ENCODE peak calls at places on chromosomes 12 and 14, in ten cellular contexts. C is stomach, J is right lobe of liver, W is transverse colon, L is vagina, F is HCT116, V is uterus, Q is esophagus muscularis mucosa, P is heart left ventricle, X is IMR-90. Z is an unnamed sample.

GRCh38 chr14:85528882-85529585 is 910 bp upstream of the FLRT2 start:
- DNase-seq in C (no peak), J (no peak), W (no peak), L (no peak), F (no peak), V (no peak), Q (no peak), P (no peak), X (peak), Z (no peak)

GRCh38 chr12:89492883-89493282 is 31.7 kb downstream of the GALNT4 start:
- DNase-seq in C (peak), J (no peak), W (peak), L (no peak), F (no peak), V (no peak), Q (peak), P (no peak), X (no peak), Z (no peak)

GRCh38 chr14:35365130-35366047 is 39.2 kb downstream of the NFKBIA start:
- DNase-seq in C (peak), J (peak), W (peak), L (no peak), F (peak), V (peak), Q (peak), P (peak), X (peak), Z (peak)

GRCh38 chr14:71931492-71932228 is 569 bp upstream of the RGS6 start:
- DNase-seq in C (no peak), J (no peak), W (no peak), L (no peak), F (no peak), V (no peak), Q (peak), P (no peak), X (no peak), Z (no peak)

GRCh38 chr14:22691171-22691570 is 47.0 kb upstream of the OR6J1 start:
- DNase-seq in C (no peak), J (no peak), W (no peak), L (no peak), F (no peak), V (no peak), Q (no peak), P (no peak), X (peak), Z (no peak)

GRCh38 chr12:117865505-117865904 is 103.3 kb downstream of the KSR2 start:
- DNase-seq in C (no peak), J (no peak), W (no peak), L (no peak), F (no peak), V (no peak), Q (no peak), P (no peak), X (no peak), Z (no peak)

GRCh38 chr12:95323204-95323603 is 105.6 kb downstream of the VEZT start:
- DNase-seq in C (no peak), J (no peak), W (no peak), L (no peak), F (no peak), V (no peak), Q (peak), P (no peak), X (no peak), Z (no peak)

GRCh38 chr14:101075025-101075800 is 171.7 kb upstream of the RTL1 start:
- DNase-seq in C (peak), J (no peak), W (no peak), L (no peak), F (no peak), V (peak), Q (peak), P (no peak), X (no peak), Z (no peak)

GRCh38 chr14:81246561-81247270 is 26.0 kb upstream of the GTF2A1 start:
- DNase-seq in C (no peak), J (no peak), W (no peak), L (no peak), F (no peak), V (no peak), Q (peak), P (no peak), X (no peak), Z (no peak)

DNA sequence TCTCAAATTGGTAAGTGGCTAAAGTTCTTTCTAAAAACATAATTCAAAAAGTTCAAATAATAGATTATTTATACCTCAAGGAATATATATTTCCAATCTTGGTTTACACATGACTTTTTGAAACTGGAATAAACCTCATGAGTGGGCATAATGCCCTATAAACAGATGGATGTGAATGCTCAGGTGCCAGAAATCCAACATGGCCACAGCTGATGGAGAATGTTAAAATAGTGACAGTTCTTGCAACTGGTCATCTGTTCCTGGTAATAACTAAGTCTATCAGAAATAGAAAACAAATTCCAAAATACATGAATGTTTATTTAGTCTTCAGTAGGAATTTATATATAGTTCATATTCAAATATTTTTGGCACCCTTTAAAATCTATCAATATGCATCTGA is 21.6 kb upstream of the CNOT2 start:
- DNase-seq in C (no peak), J (no peak), W (no peak), L (no peak), F (no peak), V (no peak), Q (no peak), P (no peak), X (no peak), Z (no peak)
- TF ChIP-seq POLR2A in C (no peak), J (no peak), W (no peak), L (no peak), F (no peak), V (no peak), Q (no peak), P (no peak), X (no peak), Z (no peak)

GRCh38 chr12:47942327-47943230 is 20.8 kb upstream of the TMEM106C start:
- DNase-seq in C (peak), J (no peak), W (no peak), L (no peak), F (no peak), V (no peak), Q (no peak), P (no peak), X (no peak), Z (peak)

GRCh38 chr12:47940773-47941474 is 22.5 kb upstream of the TMEM106C start:
- DNase-seq in C (no peak), J (no peak), W (no peak), L (no peak), F (no peak), V (no peak), Q (no peak), P (no peak), X (no peak), Z (no peak)

GRCh38 chr12:47939009-47939601 is 24.3 kb upstream of the TMEM106C start:
- DNase-seq in C (peak), J (no peak), W (peak), L (no peak), F (no peak), V (no peak), Q (no peak), P (no peak), X (no peak), Z (peak)

GRCh38 chr12:47943492-47944359 is 19.7 kb upstream of the TMEM106C start:
- DNase-seq in C (no peak), J (no peak), W (peak), L (no peak), F (peak), V (no peak), Q (no peak), P (no peak), X (no peak), Z (peak)

DNA sequence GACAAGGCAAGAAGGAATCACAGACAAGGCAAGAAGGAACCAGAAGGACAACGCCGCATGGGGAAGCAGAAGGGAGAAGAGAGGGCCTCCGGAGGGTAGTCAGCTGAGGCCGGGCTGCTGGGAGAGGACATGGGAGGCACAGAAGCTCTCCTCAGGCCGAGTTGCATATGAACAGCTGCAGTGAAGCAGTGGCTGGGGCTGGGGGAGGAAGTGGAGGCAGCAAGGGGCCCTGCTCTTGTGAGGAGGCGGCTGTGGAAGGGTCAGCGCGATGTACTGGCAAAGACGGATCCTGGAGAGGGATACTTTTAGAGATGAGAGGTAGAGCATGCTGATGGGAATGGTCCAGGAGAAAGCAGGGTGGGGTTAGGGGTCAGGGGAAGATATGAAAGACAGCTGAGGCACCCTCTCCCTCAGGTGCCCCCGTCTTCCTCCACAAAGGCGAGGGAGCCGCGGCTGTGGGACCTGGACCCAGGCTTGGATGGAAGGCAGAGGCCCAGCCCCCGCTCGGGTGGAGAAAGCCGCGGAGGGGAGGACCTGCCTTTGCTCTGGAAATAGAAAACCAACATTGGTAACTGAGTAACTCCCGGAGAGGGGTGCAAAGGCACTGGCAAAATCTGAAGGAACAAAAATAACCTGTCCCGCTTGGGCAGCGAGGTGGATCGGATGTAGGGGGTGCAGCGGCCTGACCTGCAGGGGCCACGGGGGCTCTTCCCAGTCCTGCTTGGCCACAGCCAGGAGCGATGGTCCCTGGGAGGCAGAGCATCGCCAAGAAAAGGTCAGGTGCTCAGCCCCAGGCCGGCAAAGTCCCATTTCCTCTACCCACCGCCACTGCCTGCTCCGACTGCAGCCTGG is 21.7 kb upstream of the TMEM106C start:
- DNase-seq in C (no peak), J (no peak), W (no peak), L (no peak), F (no peak), V (no peak), Q (no peak), P (no peak), X (no peak), Z (no peak)
- TF ChIP-seq POLR2A in C (no peak), J (no peak), W (no peak), L (no peak), F (no peak), V (no peak), Q (no peak), P (no peak), X (no peak), Z (no peak)

GRCh38 chr12:53462935-53463334 is 11.0 kb downstream of the PCBP2 start:
- DNase-seq in C (no peak), J (no peak), W (no peak), L (no peak), F (no peak), V (no peak), Q (no peak), P (no peak), X (no peak), Z (no peak)

GRCh38 chr12:53466640-53467039 is 14.7 kb downstream of the PCBP2 start:
- DNase-seq in C (no peak), J (no peak), W (no peak), L (no peak), F (no peak), V (no peak), Q (no peak), P (no peak), X (no peak), Z (no peak)

GRCh38 chr12:53463802-53464375 is 12.0 kb downstream of the PCBP2 start:
- DNase-seq in C (no peak), J (no peak), W (no peak), L (no peak), F (no peak), V (no peak), Q (no peak), P (no peak), X (no peak), Z (no peak)

GRCh38 chr12:53465679-53466078 is 13.8 kb downstream of the PCBP2 start:
- DNase-seq in C (no peak), J (no peak), W (no peak), L (no peak), F (no peak), V (no peak), Q (no peak), P (no peak), X (no peak), Z (no peak)

GRCh38 chr12:53464685-53465084 is 12.8 kb downstream of the PCBP2 start:
- DNase-seq in C (no peak), J (no peak), W (no peak), L (no peak), F (no peak), V (no peak), Q (no peak), P (no peak), X (no peak), Z (no peak)
- TF ChIP-seq POLR2A in C (no peak), J (no peak), W (no peak), L (no peak), F (no peak), V (no peak), Q (no peak), P (no peak), X (no peak), Z (no peak)

GRCh38 chr12:7093892-7094291 is 1.6 kb upstream of the C1R start:
- DNase-seq in C (no peak), J (no peak), W (no peak), L (no peak), F (no peak), V (no peak), Q (no peak), P (no peak), X (no peak), Z (no peak)
- TF ChIP-seq POLR2A in C (no peak), J (peak), W (peak), L (no peak), F (no peak), V (no peak), Q (no peak), P (no peak), X (no peak), Z (no peak)

GRCh38 chr14:63922696-63923421 is 70.1 kb downstream of the SYNE2 start:
- DNase-seq in C (peak), J (no peak), W (peak), L (no peak), F (peak), V (no peak), Q (peak), P (no peak), X (peak), Z (no peak)
- TF ChIP-seq POLR2A in C (no peak), J (no peak), W (peak), L (no peak), F (no peak), V (no peak), Q (no peak), P (no peak), X (no peak), Z (no peak)

Z was measured in sigmoid colon.